ENCODE peak calls at places on chromosomes 11 and 22, in five cellular contexts. N is fibroblast of pulmonary artery; A is activated CD4-positive, alpha-beta T cell treated with anti-CD3 and anti-CD28 coated beads, Interleukin-2, amount 50 U/mL, for 48 hours; H is heart right ventricle; J is HT1080. E is an unnamed sample.

GRCh38 chr11:13984616-13985474 is 22.3 kb downstream of the SPON1 start:
- DNase-seq in N (peak), A (no peak), H (no peak), J (peak), E (peak)

GRCh38 chr11:8757047-8757446 is 74.5 kb downstream of the RPL27A start:
- DNase-seq in N (no peak), A (no peak), H (no peak), J (peak), E (no peak)

GRCh38 chr22:42368379-42369249 is 63.6 kb downstream of the NFAM1 start:
- DNase-seq in N (no peak), A (no peak), H (no peak), J (no peak), E (no peak)

GRCh38 chr11:73549367-73549766 is 48.5 kb downstream of the FAM168A start:
- DNase-seq in N (no peak), A (no peak), H (no peak), J (no peak), E (no peak)

GRCh38 chr11:130710442-130711101 is 205.7 kb downstream of the SNX19 start:
- DNase-seq in N (no peak), A (no peak), H (peak), J (no peak), E (no peak)

GRCh38 chr11:74024630-74025029 is 15.7 kb upstream of the UCP3 start:
- DNase-seq in N (peak), A (peak), H (peak), J (peak), E (peak)

GRCh38 chr22:42967933-42968332 is 47.0 kb downstream of the PACSIN2 start:
- DNase-seq in N (no peak), A (no peak), H (peak), J (no peak), E (no peak)

GRCh38 chr11:76567261-76567660 is 103.3 kb downstream of the LRRC32 start:
- DNase-seq in N (no peak), A (no peak), H (no peak), J (no peak), E (no peak)

GRCh38 chr11:65027213-65028067 is at the start of gene SNX15:
- DNase-seq in N (peak), A (peak), H (peak), J (peak), E (peak)

GRCh38 chr11:61773356-61773755 is 19.0 kb downstream of the TMEM258 start:
- DNase-seq in N (no peak), A (no peak), H (no peak), J (no peak), E (no peak)

GRCh38 chr22:29203883-29204282 is 1.8 kb upstream of the EMID1 start:
- DNase-seq in N (no peak), A (no peak), H (no peak), J (no peak), E (no peak)

GRCh38 chr11:16703795-16704194 is 34.7 kb upstream of the C11orf58 start:
- DNase-seq in N (no peak), A (no peak), H (no peak), J (no peak), E (no peak)